ENCODE peak calls at places on chromosome 15, in nine cellular contexts. Q, E, Y, C, P, M, K, W and I are unnamed samples.

GRCh38 chr15:40680151-40680550 is 14.8 kb upstream of the RAD51 start:
- DNase-seq in K (no peak), E (no peak), C (no peak), Y (no peak), Q (no peak), P (no peak), W (no peak), M (no peak), I (no peak)

GRCh38 chr15:64305261-64305660 is 50.7 kb downstream of the CSNK1G1 start:
- DNase-seq in W (no peak), P (no peak), E (no peak), C (peak; percentile 18), K (no peak), Q (no peak), M (no peak), Y (no peak), I (no peak)

GRCh38 chr15:77474987-77475385 is 54.3 kb downstream of the HMG20A start:
- DNase-seq in Q (no peak), M (no peak), E (no peak), C (no peak), W (no peak), K (no peak), P (no peak), Y (no peak), I (no peak)

GRCh38 chr15:65925338-65925737 is 56.0 kb downstream of the RAB11A start:
- DNase-seq in M (no peak), W (no peak), E (no peak), Y (no peak), K (no peak), Q (no peak), P (no peak), C (no peak), I (no peak)

GRCh38 chr15:84725001-84725491 is 9.1 kb upstream of the SEC11A start:
- DNase-seq in P (peak; percentile 45), E (peak; percentile 54), Y (no peak), M (no peak), K (no peak), Q (no peak), W (no peak), C (peak; percentile 34), I (no peak)

GRCh38 chr15:75903331-75904240 is at the start of gene FBXO22:
- DNase-seq in C (peak; percentile 93), P (peak; percentile 93), M (peak; percentile 96), Y (peak; percentile 37), Q (peak; percentile 71), E (peak; percentile 97), W (peak; percentile 90), K (peak; percentile 96), I (peak; percentile 97)

GRCh38 chr15:93428807-93429351 is 339.9 kb upstream of the RGMA start:
- DNase-seq in K (no peak), W (no peak), Y (no peak), E (no peak), C (no peak), M (no peak), Q (no peak), P (no peak), I (no peak)

GRCh38 chr15:69575387-69575786 is 122.8 kb downstream of the RPLP1 start:
- DNase-seq in W (no peak), Y (no peak), K (no peak), C (no peak), M (no peak), E (no peak), P (no peak), Q (no peak), I (no peak)

GRCh38 chr15:43241100-43241499 is 20.3 kb upstream of the EPB42 start:
- DNase-seq in K (no peak), C (peak; percentile 10), M (no peak), W (peak; percentile 20), Y (peak; percentile 75), E (peak; percentile 87), Q (no peak), P (no peak), I (no peak)

GRCh38 chr15:84819291-84819768 is 2.2 kb downstream of the ALPK3 start:
- DNase-seq in W (no peak), C (no peak), E (no peak), P (no peak), M (peak; percentile 55), K (peak; percentile 18), Y (no peak), Q (no peak), I (no peak)

GRCh38 chr15:75455424-75455981 is 4.0 kb upstream of the SIN3A start:
- DNase-seq in Y (no peak), E (peak; percentile 97), C (peak; percentile 84), M (peak; percentile 95), P (peak; percentile 92), W (peak; percentile 83), K (peak; percentile 80), Q (peak; percentile 72), I (peak; percentile 92)

GRCh38 chr15:46280753-46281521 is 646.1 kb downstream of the SQOR start:
- DNase-seq in C (no peak), K (no peak), Y (no peak), M (no peak), Q (no peak), E (no peak), W (peak; percentile 10), P (no peak), I (no peak)

GRCh38 chr15:63234479-63234878 is 42.9 kb upstream of the APH1B start:
- DNase-seq in E (no peak), Q (no peak), M (no peak), K (peak; percentile 72), P (peak; percentile 75), C (peak; percentile 91), Y (no peak), W (no peak), I (no peak)

DNA sequence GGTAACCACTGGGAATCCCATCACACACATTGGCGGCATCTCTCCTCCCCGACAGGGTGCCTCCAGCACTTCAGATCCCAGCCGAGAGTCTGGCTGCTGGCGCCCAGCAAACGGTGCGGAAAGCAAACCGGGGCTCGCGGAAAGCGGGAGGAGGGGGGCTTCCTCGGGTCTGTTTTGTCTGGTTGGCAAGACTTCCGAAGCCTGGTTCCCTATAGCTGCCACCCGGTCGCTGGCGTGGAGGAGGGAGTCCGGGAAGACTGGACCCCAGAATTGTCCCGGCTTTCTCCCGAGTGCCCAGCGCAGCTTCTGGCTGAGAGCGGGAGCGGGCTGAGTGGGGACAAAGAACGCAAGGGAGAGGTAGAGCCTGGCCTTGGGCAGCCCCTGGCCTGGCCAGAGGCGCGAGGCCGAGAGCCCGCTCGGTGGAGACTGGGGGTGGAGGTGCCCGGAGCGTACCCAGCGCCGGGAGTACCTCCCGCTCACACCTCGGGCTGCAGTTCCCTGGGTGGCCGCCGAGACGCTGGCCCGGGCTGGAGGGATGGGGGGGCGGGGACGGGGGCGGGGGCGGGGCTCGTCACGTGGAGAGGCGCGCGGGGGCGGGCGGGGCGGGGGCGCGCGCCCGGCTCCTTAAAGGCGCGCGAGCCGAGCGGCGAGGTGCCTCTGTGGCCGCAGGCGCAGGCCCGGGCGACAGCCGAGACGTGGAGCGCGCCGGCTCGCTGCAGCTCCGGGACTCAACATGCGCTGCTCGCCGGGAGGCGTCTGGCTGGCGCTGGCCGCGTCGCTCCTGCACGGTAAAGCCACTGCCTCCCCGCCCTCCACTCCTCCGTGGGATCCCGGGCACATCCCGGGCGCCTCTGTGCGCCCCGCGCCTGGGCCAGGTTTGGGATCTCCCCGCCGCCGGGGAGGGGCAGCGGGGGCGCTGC is at the start of gene CHRNA7:
- DNase-seq in E (peak; percentile 87), M (peak; percentile 86), P (peak; percentile 47), Y (no peak), Q (no peak), K (peak; percentile 63), C (peak; percentile 4), W (peak; percentile 14), I (no peak)
- TF ChIP-seq CTCF in E (no peak), M (peak; percentile 15), P (peak; percentile 49), Y (no peak), Q (no peak), K (no peak), C (no peak), W (no peak), I (peak; percentile 11)

DNA sequence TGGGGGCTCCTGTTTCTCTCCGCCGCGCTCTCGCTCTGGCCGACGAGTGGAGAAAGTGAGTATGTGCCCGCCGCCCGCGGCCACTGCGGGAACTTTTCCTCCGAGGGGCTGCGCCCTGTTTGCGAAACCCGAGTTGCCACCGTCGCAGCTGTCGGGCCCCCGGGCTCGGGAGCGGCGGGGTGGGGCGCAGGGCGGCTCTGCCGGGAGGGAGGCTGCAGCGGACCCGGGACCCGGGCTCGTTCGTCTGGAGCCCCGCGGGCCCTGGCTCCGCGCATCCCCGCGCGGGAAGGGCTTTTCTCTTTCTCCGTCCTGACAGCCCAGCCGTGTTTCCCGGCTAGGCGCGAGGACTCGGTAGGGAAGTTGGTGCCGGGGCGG is 1.3 kb downstream of the IGF1R start:
- DNase-seq in P (peak; percentile 58), K (no peak), C (no peak), Q (no peak), W (no peak), E (peak; percentile 92), M (peak; percentile 72), Y (no peak), I (no peak)
- TF ChIP-seq CTCF in P (no peak), K (no peak), C (peak; percentile 25), Q (no peak), W (no peak), E (no peak), M (peak; percentile 30), Y (peak; percentile 16), I (no peak)

GRCh38 chr15:91942676-91943417 is 89.3 kb downstream of the SLCO3A1 start:
- DNase-seq in W (peak; percentile 11), Q (peak; percentile 62), M (peak; percentile 81), Y (peak; percentile 83), E (peak; percentile 95), C (peak; percentile 33), K (peak; percentile 84), P (peak; percentile 88), I (no peak)

GRCh38 chr15:91939432-91939831 is 85.9 kb downstream of the SLCO3A1 start:
- DNase-seq in C (no peak), M (no peak), Y (no peak), K (no peak), P (no peak), E (no peak), Q (no peak), W (no peak), I (no peak)

GRCh38 chr15:91940466-91941381 is 87.2 kb downstream of the SLCO3A1 start:
- DNase-seq in W (no peak), E (no peak), Y (no peak), P (peak; percentile 61), M (peak; percentile 79), C (no peak), K (no peak), Q (no peak), I (no peak)

GRCh38 chr15:91944334-91944733 is 90.8 kb downstream of the SLCO3A1 start:
- DNase-seq in M (no peak), E (no peak), K (no peak), Q (no peak), P (no peak), W (no peak), Y (no peak), C (no peak), I (no peak)

DNA sequence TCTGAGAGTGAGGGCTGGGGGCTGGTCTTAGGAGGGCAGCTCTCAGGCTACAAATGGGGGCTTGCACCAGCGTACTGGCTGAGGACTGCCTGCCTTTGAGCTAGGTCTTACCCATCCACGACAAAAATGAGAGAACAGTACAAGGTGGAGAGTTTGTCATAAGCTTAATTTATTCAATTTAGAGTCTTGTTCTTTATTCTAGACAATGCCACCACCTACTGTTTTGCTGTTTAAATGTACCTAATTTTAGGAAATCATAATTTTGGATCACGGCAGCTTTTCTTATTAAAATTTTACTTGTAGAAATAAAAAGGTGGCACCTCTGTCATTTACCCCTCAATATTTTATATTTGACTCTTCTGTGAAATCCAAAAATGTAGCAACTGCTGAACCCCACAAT is 88.4 kb downstream of the SLCO3A1 start:
- DNase-seq in C (no peak), Y (no peak), E (no peak), W (no peak), Q (no peak), M (no peak), K (no peak), P (no peak), I (no peak)
- TF ChIP-seq CTCF in C (no peak), Y (no peak), E (no peak), W (no peak), Q (no peak), M (peak; percentile 5), K (peak; percentile 27), P (no peak), I (no peak)

GRCh38 chr15:89783861-89784685 is 7.9 kb downstream of the MESP2 start:
- DNase-seq in Q (no peak), K (no peak), P (no peak), M (no peak), Y (no peak), W (no peak), C (no peak), E (no peak), I (no peak)
- TF ChIP-seq CTCF in Q (no peak), K (no peak), P (no peak), M (no peak), Y (no peak), W (no peak), C (no peak), E (no peak), I (no peak)